ENCODE peak calls at places on chromosomes 12 and 14, in ten cellular contexts. One of them, this sample, is unnamed. For H3K9me3, the result is how much of the 10 kb centered on the place peaks cover.

GRCh38 chr14:77889971-77890442 is 90.1 kb downstream of the ADCK1 start:
- DNase-seq in A549: no peak
- DNase-seq in OCI-LY7: no peak
- DNase-seq in body of pancreas: no peak
- DNase-seq in tibial artery: no peak
- DNase-seq in HCT116: no peak
- DNase-seq in cardiac muscle cell: peak
- DNase-seq in SK-N-SH: no peak
- DNase-seq in Caco-2: no peak
- DNase-seq in IMR-90: peak
- DNase-seq in this sample: no peak

GRCh38 chr14:52111583-52111982 is 42.7 kb upstream of the NID2 start:
- DNase-seq in IMR-90: peak
- DNase-seq in Caco-2: no peak
- DNase-seq in SK-N-SH: no peak
- DNase-seq in HCT116: peak
- DNase-seq in A549: peak
- DNase-seq in OCI-LY7: no peak
- DNase-seq in cardiac muscle cell: peak
- DNase-seq in tibial artery: no peak
- DNase-seq in body of pancreas: no peak
- DNase-seq in this sample: no peak

GRCh38 chr12:31865023-31865422 is 94.2 kb upstream of the RESF1 start:
- DNase-seq in A549: no peak
- DNase-seq in HCT116: no peak
- DNase-seq in tibial artery: no peak
- DNase-seq in OCI-LY7: no peak
- DNase-seq in body of pancreas: no peak
- DNase-seq in cardiac muscle cell: no peak
- DNase-seq in SK-N-SH: no peak
- DNase-seq in Caco-2: no peak
- DNase-seq in IMR-90: no peak
- DNase-seq in this sample: no peak

GRCh38 chr14:37202265-37202664 is 4.5 kb downstream of the MIPOL1 start:
- DNase-seq in Caco-2: no peak
- DNase-seq in IMR-90: peak
- DNase-seq in tibial artery: no peak
- DNase-seq in cardiac muscle cell: no peak
- DNase-seq in A549: no peak
- DNase-seq in SK-N-SH: no peak
- DNase-seq in OCI-LY7: no peak
- DNase-seq in HCT116: no peak
- DNase-seq in body of pancreas: no peak
- DNase-seq in this sample: no peak

GRCh38 chr12:123761841-123762714 is at the start of gene DNAH10:
- DNase-seq in tibial artery: no peak
- DNase-seq in SK-N-SH: no peak
- DNase-seq in IMR-90: no peak
- DNase-seq in cardiac muscle cell: peak
- DNase-seq in OCI-LY7: peak
- DNase-seq in A549: no peak
- DNase-seq in HCT116: no peak
- DNase-seq in Caco-2: peak
- DNase-seq in body of pancreas: no peak
- DNase-seq in this sample: no peak

GRCh38 chr12:117507547-117507946 is 146.1 kb upstream of the NOS1 start:
- DNase-seq in OCI-LY7: no peak
- DNase-seq in A549: no peak
- DNase-seq in tibial artery: no peak
- DNase-seq in body of pancreas: no peak
- DNase-seq in Caco-2: peak
- DNase-seq in cardiac muscle cell: no peak
- DNase-seq in HCT116: no peak
- DNase-seq in IMR-90: no peak
- DNase-seq in SK-N-SH: no peak
- DNase-seq in this sample: no peak

GRCh38 chr14:90664911-90665695 is 151.1 kb downstream of the TTC7B start:
- DNase-seq in A549: no peak
- DNase-seq in cardiac muscle cell: peak
- DNase-seq in OCI-LY7: no peak
- DNase-seq in HCT116: no peak
- DNase-seq in IMR-90: peak
- DNase-seq in Caco-2: no peak
- DNase-seq in body of pancreas: no peak
- DNase-seq in tibial artery: no peak
- DNase-seq in SK-N-SH: no peak
- DNase-seq in this sample: no peak

GRCh38 chr12:608921-609320 is 54.3 kb downstream of the NINJ2 start:
- DNase-seq in SK-N-SH: no peak
- DNase-seq in IMR-90: no peak
- DNase-seq in OCI-LY7: no peak
- DNase-seq in Caco-2: no peak
- DNase-seq in cardiac muscle cell: no peak
- DNase-seq in body of pancreas: no peak
- DNase-seq in HCT116: no peak
- DNase-seq in tibial artery: no peak
- DNase-seq in A549: no peak
- DNase-seq in this sample: no peak

GRCh38 chr14:43475762-43476161 is 1031.3 kb downstream of the FSCB start:
- DNase-seq in IMR-90: no peak
- DNase-seq in HCT116: no peak
- DNase-seq in tibial artery: no peak
- DNase-seq in Caco-2: no peak
- DNase-seq in cardiac muscle cell: no peak
- DNase-seq in A549: no peak
- DNase-seq in body of pancreas: no peak
- DNase-seq in SK-N-SH: no peak
- DNase-seq in OCI-LY7: no peak
- DNase-seq in this sample: no peak

GRCh38 chr12:11749943-11750690 is 100.6 kb downstream of the ETV6 start:
- DNase-seq in IMR-90: no peak
- DNase-seq in tibial artery: peak
- DNase-seq in cardiac muscle cell: no peak
- DNase-seq in Caco-2: no peak
- DNase-seq in A549: no peak
- DNase-seq in SK-N-SH: no peak
- DNase-seq in body of pancreas: no peak
- DNase-seq in OCI-LY7: peak
- DNase-seq in HCT116: no peak
- DNase-seq in this sample: no peak

GRCh38 chr14:74501135-74501614 is 7.6 kb downstream of the ISCA2 start:
- DNase-seq in A549: peak
- DNase-seq in OCI-LY7: peak
- DNase-seq in Caco-2: peak
- DNase-seq in tibial artery: peak
- DNase-seq in body of pancreas: peak
- DNase-seq in SK-N-SH: peak
- DNase-seq in HCT116: no peak
- DNase-seq in IMR-90: peak
- DNase-seq in cardiac muscle cell: peak
- DNase-seq in this sample: no peak

GRCh38 chr14:23285530-23286019 is 357 bp downstream of the HOMEZ start:
- DNase-seq in HCT116: no peak
- DNase-seq in cardiac muscle cell: no peak
- DNase-seq in tibial artery: no peak
- DNase-seq in Caco-2: no peak
- DNase-seq in OCI-LY7: no peak
- DNase-seq in SK-N-SH: no peak
- DNase-seq in IMR-90: no peak
- DNase-seq in A549: peak
- DNase-seq in body of pancreas: no peak
- DNase-seq in this sample: no peak

GRCh38 chr12:10030446-10030845 is at the start of gene CLEC9A:
- DNase-seq in cardiac muscle cell: no peak
- DNase-seq in A549: no peak
- DNase-seq in tibial artery: no peak
- DNase-seq in OCI-LY7: no peak
- DNase-seq in SK-N-SH: peak
- DNase-seq in IMR-90: no peak
- DNase-seq in HCT116: no peak
- DNase-seq in Caco-2: no peak
- DNase-seq in body of pancreas: no peak
- DNase-seq in this sample: no peak

GRCh38 chr14:58463147-58463546 is 35.6 kb downstream of the KIAA0586 start:
- DNase-seq in cardiac muscle cell: no peak
- DNase-seq in tibial artery: no peak
- DNase-seq in A549: no peak
- DNase-seq in HCT116: no peak
- DNase-seq in SK-N-SH: no peak
- DNase-seq in Caco-2: no peak
- DNase-seq in IMR-90: no peak
- DNase-seq in body of pancreas: no peak
- DNase-seq in OCI-LY7: no peak
- DNase-seq in this sample: no peak

GRCh38 chr12:30753761-30754382 is 879 bp downstream of the CAPRIN2 start:
- DNase-seq in OCI-LY7: peak
- DNase-seq in HCT116: no peak
- DNase-seq in SK-N-SH: peak
- DNase-seq in A549: no peak
- DNase-seq in cardiac muscle cell: peak
- DNase-seq in tibial artery: no peak
- DNase-seq in Caco-2: no peak
- DNase-seq in body of pancreas: no peak
- DNase-seq in IMR-90: peak
- DNase-seq in this sample: no peak

DNA sequence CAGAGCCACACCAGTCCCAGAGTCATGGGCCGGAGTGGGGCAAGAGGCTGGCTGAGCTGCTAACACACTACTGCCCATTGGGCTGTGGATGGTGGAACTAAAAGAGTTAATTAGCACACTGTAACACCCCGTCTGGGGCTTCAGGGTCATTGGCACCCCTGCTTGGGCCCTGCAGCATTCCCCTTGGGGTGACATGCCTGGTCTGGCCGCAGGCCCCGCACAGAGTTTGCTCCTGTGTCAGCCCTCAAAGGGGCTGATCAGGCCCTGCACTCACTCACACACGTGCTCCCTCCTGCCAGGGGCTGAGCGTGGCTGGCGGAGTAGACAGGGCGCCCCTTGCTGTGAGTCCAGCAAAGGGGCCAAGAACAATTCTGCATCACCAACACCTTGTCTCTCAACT is 1499.6 kb upstream of the TMEM132C start:
- DNase-seq in tibial artery: no peak
- DNase-seq in cardiac muscle cell: no peak
- DNase-seq in SK-N-SH: no peak
- DNase-seq in body of pancreas: no peak
- DNase-seq in A549: no peak
- DNase-seq in IMR-90: no peak
- DNase-seq in OCI-LY7: no peak
- DNase-seq in HCT116: no peak
- DNase-seq in Caco-2: no peak
- DNase-seq in this sample: no peak
- H3K9me3 ChIP-seq in tibial artery: under half
- H3K9me3 ChIP-seq in cardiac muscle cell: under half
- H3K9me3 ChIP-seq in SK-N-SH: under half
- H3K9me3 ChIP-seq in body of pancreas: under half
- H3K9me3 ChIP-seq in A549: under half
- H3K9me3 ChIP-seq in IMR-90: under half
- H3K9me3 ChIP-seq in OCI-LY7: under half
- H3K9me3 ChIP-seq in HCT116: under half
- H3K9me3 ChIP-seq in Caco-2: under half
- H3K9me3 ChIP-seq in this sample: under half

DNA sequence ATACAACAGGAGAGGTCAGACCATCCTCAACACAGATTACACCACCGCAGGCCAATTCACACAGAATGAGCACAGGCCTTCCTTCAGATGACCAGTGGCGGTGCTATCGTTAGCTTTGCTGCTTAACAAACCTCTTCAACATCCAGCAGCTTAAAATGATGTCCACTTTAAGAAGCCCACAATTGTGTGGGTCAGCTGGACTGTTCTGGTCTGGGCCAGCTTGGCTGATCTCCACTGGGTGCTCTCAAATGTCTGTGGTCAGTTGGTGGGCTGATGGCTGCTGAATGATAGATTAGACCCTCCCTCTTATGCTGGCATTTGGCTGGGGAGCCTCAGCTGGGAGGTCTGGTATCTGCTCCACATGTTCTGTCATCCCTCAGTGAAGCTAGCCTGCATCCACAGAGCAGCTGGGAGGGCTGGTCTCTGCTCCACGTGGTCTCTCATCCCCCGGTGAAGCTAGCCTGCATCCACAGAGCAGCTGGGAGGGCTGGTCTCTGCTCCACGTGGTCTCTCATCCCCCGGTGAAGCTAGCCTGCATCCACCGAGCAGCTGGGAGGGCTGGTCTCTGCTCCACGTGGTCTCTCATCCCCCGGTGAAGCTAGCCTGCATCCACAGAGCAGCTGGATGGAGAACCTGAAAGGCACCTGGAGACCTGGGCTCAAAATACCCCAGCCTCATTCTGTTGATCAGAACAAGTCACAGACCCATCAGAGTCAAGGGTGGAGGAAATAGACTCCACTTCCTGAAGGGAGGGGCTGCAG is 203.6 kb upstream of the DIO3 start:
- DNase-seq in Caco-2: no peak
- DNase-seq in SK-N-SH: no peak
- DNase-seq in tibial artery: no peak
- DNase-seq in body of pancreas: no peak
- DNase-seq in A549: no peak
- DNase-seq in HCT116: no peak
- DNase-seq in IMR-90: no peak
- DNase-seq in OCI-LY7: peak
- DNase-seq in cardiac muscle cell: no peak
- DNase-seq in this sample: no peak
- H3K9me3 ChIP-seq in Caco-2: under half
- H3K9me3 ChIP-seq in SK-N-SH: under half
- H3K9me3 ChIP-seq in tibial artery: under half
- H3K9me3 ChIP-seq in body of pancreas: under half
- H3K9me3 ChIP-seq in A549: under half
- H3K9me3 ChIP-seq in HCT116: under half
- H3K9me3 ChIP-seq in IMR-90: under half
- H3K9me3 ChIP-seq in OCI-LY7: half or more
- H3K9me3 ChIP-seq in cardiac muscle cell: under half
- H3K9me3 ChIP-seq in this sample: under half

GRCh38 chr14:85085981-85086380 is 444.0 kb upstream of the FLRT2 start:
- DNase-seq in OCI-LY7: no peak
- DNase-seq in tibial artery: no peak
- DNase-seq in IMR-90: no peak
- DNase-seq in HCT116: no peak
- DNase-seq in body of pancreas: no peak
- DNase-seq in SK-N-SH: no peak
- DNase-seq in Caco-2: no peak
- DNase-seq in A549: no peak
- DNase-seq in cardiac muscle cell: no peak
- DNase-seq in this sample: no peak
- H3K9me3 ChIP-seq in OCI-LY7: under half
- H3K9me3 ChIP-seq in tibial artery: under half
- H3K9me3 ChIP-seq in IMR-90: under half
- H3K9me3 ChIP-seq in HCT116: under half
- H3K9me3 ChIP-seq in body of pancreas: under half
- H3K9me3 ChIP-seq in SK-N-SH: under half
- H3K9me3 ChIP-seq in Caco-2: under half
- H3K9me3 ChIP-seq in A549: under half
- H3K9me3 ChIP-seq in cardiac muscle cell: under half
- H3K9me3 ChIP-seq in this sample: under half

GRCh38 chr14:40494483-40494882 is 1062.2 kb upstream of the FBXO33 start:
- DNase-seq in Caco-2: no peak
- DNase-seq in A549: no peak
- DNase-seq in tibial artery: no peak
- DNase-seq in body of pancreas: no peak
- DNase-seq in SK-N-SH: no peak
- DNase-seq in OCI-LY7: no peak
- DNase-seq in cardiac muscle cell: no peak
- DNase-seq in IMR-90: no peak
- DNase-seq in HCT116: no peak
- DNase-seq in this sample: no peak
- H3K9me3 ChIP-seq in Caco-2: under half
- H3K9me3 ChIP-seq in A549: under half
- H3K9me3 ChIP-seq in tibial artery: under half
- H3K9me3 ChIP-seq in body of pancreas: under half
- H3K9me3 ChIP-seq in SK-N-SH: under half
- H3K9me3 ChIP-seq in OCI-LY7: under half
- H3K9me3 ChIP-seq in cardiac muscle cell: under half
- H3K9me3 ChIP-seq in IMR-90: under half
- H3K9me3 ChIP-seq in HCT116: under half
- H3K9me3 ChIP-seq in this sample: under half

This sample was measured in T-helper 17 cell.